ENCODE peak calls at places on chromosome 17, in four cellular contexts. I is lung, X is trophoblast cell, V is AG04449. H is an unnamed sample.

GRCh38 chr17:48555183-48555615 is 10.3 kb upstream of the HOXB2 start:
- DNase-seq in I (no peak), X (no peak), V (peak; percentile 94), H (peak; percentile 74)

GRCh38 chr17:19716108-19717030 is at the start of gene SLC47A2:
- DNase-seq in I (no peak), X (no peak), V (no peak), H (no peak)

GRCh38 chr17:43831633-43832032 is 1.3 kb downstream of the MPP3 start:
- DNase-seq in I (peak; percentile 66), X (no peak), V (no peak), H (no peak)

GRCh38 chr17:42311240-42312034 is 23.1 kb downstream of the STAT5A start:
- DNase-seq in I (peak; percentile 88), X (peak; percentile 73), V (peak; percentile 50), H (peak; percentile 84)

GRCh38 chr17:15490634-15491261 is 23.3 kb upstream of the CDRT4 start:
- DNase-seq in I (peak; percentile 47), X (peak; percentile 81), V (no peak), H (peak; percentile 13)

GRCh38 chr17:73013299-73013698 is 79.2 kb downstream of the SLC39A11 start:
- DNase-seq in I (no peak), X (no peak), V (no peak), H (no peak)

GRCh38 chr17:67891481-67892119 is 66.3 kb downstream of the BPTF start:
- DNase-seq in I (no peak), X (peak; percentile 57), V (no peak), H (peak; percentile 11)

GRCh38 chr17:64115871-64116534 is 13.9 kb downstream of the ERN1 start:
- DNase-seq in I (no peak), X (peak; percentile 68), V (peak; percentile 45), H (peak; percentile 60)

GRCh38 chr17:74512624-74513084 is 18.6 kb downstream of the CD300LB start:
- DNase-seq in I (no peak), X (peak; percentile 33), V (no peak), H (no peak)

GRCh38 chr17:74287203-74287602 is 13.2 kb downstream of the DNAI2 start:
- DNase-seq in I (no peak), X (no peak), V (no peak), H (no peak)

GRCh38 chr17:75373290-75373689 is 32.2 kb downstream of the GRB2 start:
- DNase-seq in I (no peak), X (no peak), V (no peak), H (no peak)

GRCh38 chr17:28878981-28879380 is 18.6 kb downstream of the FLOT2 start:
- DNase-seq in I (no peak), X (peak; percentile 59), V (no peak), H (no peak)

GRCh38 chr17:75301031-75301430 is 11.8 kb upstream of the SLC25A19 start:
- DNase-seq in I (no peak), X (no peak), V (no peak), H (no peak)

GRCh38 chr17:49193513-49194296 is 16.7 kb downstream of the GNGT2 start:
- DNase-seq in I (peak; percentile 42), X (peak; percentile 16), V (no peak), H (peak; percentile 36)

GRCh38 chr17:65595071-65595655 is 33.7 kb upstream of the AXIN2 start:
- DNase-seq in I (no peak), X (peak; percentile 31), V (no peak), H (no peak)

GRCh38 chr17:68456529-68457167 is 648 bp downstream of the WIPI1 start:
- DNase-seq in I (peak; percentile 69), X (peak; percentile 82), V (peak; percentile 69), H (peak; percentile 89)

GRCh38 chr17:72603346-72604242 is 482.8 kb downstream of the SOX9 start:
- DNase-seq in I (no peak), X (no peak), V (peak; percentile 63), H (no peak)

GRCh38 chr17:17931159-17931558 is 41.0 kb downstream of the TOM1L2 start:
- DNase-seq in I (no peak), X (no peak), V (no peak), H (no peak)

GRCh38 chr17:28597606-28598383 is 1.0 kb downstream of the SPAG5 start:
- DNase-seq in I (no peak), X (no peak), V (no peak), H (no peak)

GRCh38 chr17:27544350-27545131 is 86.4 kb upstream of the LGALS9 start:
- DNase-seq in I (no peak), X (no peak), V (no peak), H (peak; percentile 34)

GRCh38 chr17:45008191-45008590 is 40.1 kb upstream of the C1QL1 start:
- DNase-seq in I (no peak), X (no peak), V (no peak), H (no peak)

GRCh38 chr17:77456951-77457548 is 316.3 kb downstream of the SEC14L1 start:
- DNase-seq in I (no peak), X (no peak), V (no peak), H (no peak)

GRCh38 chr17:61313515-61314326 is 85.9 kb upstream of the TBX2 start:
- DNase-seq in I (no peak), X (no peak), V (no peak), H (no peak)

GRCh38 chr17:33686171-33686570 is 393.1 kb upstream of the ASIC2 start:
- DNase-seq in I (no peak), X (no peak), V (no peak), H (no peak)

GRCh38 chr17:1511290-1511689 is 5.1 kb downstream of the INPP5K start:
- DNase-seq in I (no peak), X (no peak), V (no peak), H (no peak)

GRCh38 chr17:21548236-21548635 is 144.1 kb upstream of the KCNJ18 start:
- DNase-seq in I (no peak), X (no peak), V (no peak), H (no peak)

GRCh38 chr17:13502263-13502662 is 99.5 kb downstream of the HS3ST3A1 start:
- DNase-seq in I (no peak), X (no peak), V (no peak), H (no peak)

GRCh38 chr17:76076765-76077581 is 2.0 kb upstream of the ZACN start:
- DNase-seq in I (no peak), X (no peak), V (no peak), H (no peak)

GRCh38 chr17:40303009-40303657 is 5.8 kb upstream of the RARA start:
- DNase-seq in I (peak; percentile 57), X (peak; percentile 60), V (no peak), H (no peak)

GRCh38 chr17:74987909-74988711 is 678 bp downstream of the CDR2L start:
- DNase-seq in I (peak; percentile 65), X (no peak), V (no peak), H (peak; percentile 71)

GRCh38 chr17:4144411-4144747 is 1.4 kb downstream of the CYB5D2 start:
- DNase-seq in I (no peak), X (no peak), V (no peak), H (no peak)
- H3K4me3 ChIP-seq in I (no peak overlapping the region), X (no peak overlapping the region), V (peak overlapping the region; percentile 88), H (peak overlapping the region; percentile 73)

GRCh38 chr17:58982626-58983025 is 124.1 kb downstream of the TRIM37 start:
- DNase-seq in I (no peak), X (no peak), V (no peak), H (no peak)
- H3K4me3 ChIP-seq in I (no peak overlapping the region), X (no peak overlapping the region), V (no peak overlapping the region), H (no peak overlapping the region)

DNA sequence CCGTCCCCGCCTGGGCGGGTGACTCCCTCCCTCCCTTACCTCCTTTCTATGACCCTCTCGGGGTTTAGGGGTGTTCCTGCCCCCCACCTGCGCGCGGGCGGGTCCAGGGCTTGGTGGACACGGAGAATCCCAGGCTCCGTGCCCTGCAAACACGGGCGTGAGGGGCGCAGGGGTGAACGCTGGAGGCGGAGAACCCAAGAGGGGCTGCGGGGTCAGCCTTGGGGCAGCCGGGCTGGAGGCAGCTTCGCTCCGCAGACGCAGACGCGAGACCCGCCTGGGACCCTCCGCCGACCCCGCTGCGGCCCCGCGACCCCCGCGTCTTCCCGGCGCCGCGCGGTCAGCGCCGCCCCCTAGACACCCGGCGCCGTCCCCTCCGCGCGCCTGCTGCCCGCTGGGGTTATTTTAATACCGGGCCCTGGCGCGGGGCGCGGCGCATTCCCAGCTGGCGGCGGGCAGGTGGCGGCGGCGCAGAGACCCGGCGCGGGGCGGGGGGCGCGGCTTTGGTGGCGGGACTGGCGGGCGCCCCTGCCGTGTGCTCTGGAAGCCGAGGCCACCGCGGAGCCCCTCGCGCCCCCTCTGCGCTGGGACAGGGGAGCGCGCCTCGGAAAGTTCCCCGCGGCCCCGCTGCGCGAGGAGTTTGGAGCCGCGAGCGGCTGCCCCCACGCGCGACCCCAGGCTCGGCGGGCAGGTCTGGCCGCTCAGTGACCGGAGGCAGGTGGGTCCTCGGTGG is at the start of gene UTS2R:
- DNase-seq in I (no peak), X (no peak), V (no peak), H (no peak)
- H3K4me3 ChIP-seq in I (no peak within 1 kb of the TSS), X (peak within 1 kb of the TSS; percentile 9), V (peak within 1 kb of the TSS; percentile 29), H (peak within 1 kb of the TSS; percentile 24)

GRCh38 chr17:82592289-82592683 is 56.0 kb downstream of the WDR45B start:
- DNase-seq in I (peak; percentile 63), X (peak; percentile 61), V (no peak), H (no peak)

GRCh38 chr17:82589851-82590180 is 58.4 kb downstream of the WDR45B start:
- DNase-seq in I (no peak), X (no peak), V (no peak), H (no peak)

GRCh38 chr17:82588266-82589175 is 59.7 kb downstream of the WDR45B start:
- DNase-seq in I (no peak), X (no peak), V (no peak), H (no peak)

GRCh38 chr17:82590881-82591539 is 57.2 kb downstream of the WDR45B start:
- DNase-seq in I (no peak), X (no peak), V (no peak), H (no peak)

DNA sequence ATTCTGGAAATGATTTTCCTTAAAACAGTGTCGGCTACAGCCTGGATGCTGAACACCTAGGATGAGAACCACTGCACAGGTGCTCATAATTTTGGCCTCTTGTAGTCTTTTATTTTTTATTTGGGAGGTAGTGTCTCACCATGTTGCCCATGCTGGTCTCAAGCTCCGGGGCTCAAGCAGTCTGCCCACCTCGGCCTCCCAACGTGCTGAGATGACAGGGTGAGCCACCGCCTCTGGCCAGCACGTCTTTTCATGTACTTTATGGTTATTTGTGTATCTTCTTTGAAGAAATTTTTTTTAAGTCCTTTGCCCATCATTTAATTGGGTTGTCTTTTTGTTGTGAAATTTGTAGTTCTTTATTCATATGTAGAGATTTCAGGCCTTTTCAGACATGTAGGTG is 58.0 kb downstream of the WDR45B start:
- DNase-seq in I (no peak), X (no peak), V (no peak), H (no peak)
- H3K4me3 ChIP-seq in I (no peak overlapping the region), X (no peak overlapping the region), V (no peak overlapping the region), H (no peak overlapping the region)

GRCh38 chr17:81804559-81805399 is 829 bp downstream of the GCGR start:
- DNase-seq in I (no peak), X (no peak), V (no peak), H (no peak)
- H3K4me3 ChIP-seq in I (no peak overlapping the region), X (no peak overlapping the region), V (no peak overlapping the region), H (no peak overlapping the region)

GRCh38 chr17:4696432-4696796 is 7.5 kb downstream of the PELP1 start:
- DNase-seq in I (no peak), X (no peak), V (no peak), H (no peak)
- H3K4me3 ChIP-seq in I (no peak overlapping the region), X (no peak overlapping the region), V (no peak overlapping the region), H (no peak overlapping the region)

GRCh38 chr17:78736526-78737079 is 45.5 kb downstream of the CYTH1 start:
- DNase-seq in I (peak; percentile 91), X (peak; percentile 86), V (no peak), H (no peak)
- H3K4me3 ChIP-seq in I (peak overlapping the region; percentile 53), X (no peak overlapping the region), V (no peak overlapping the region), H (peak overlapping the region; percentile 41)